ENCODE peak calls at places on chromosomes 3 and 15, in four cellular contexts. U, X, L and H are unnamed samples.

GRCh38 chr15:68517285-68517711 is 61.5 kb upstream of the CORO2B start:
- DNase-seq in U (no peak), X (peak), L (no peak), H (peak)

GRCh38 chr3:181176610-181177009 is 187.1 kb upstream of the DNAJC19 start:
- DNase-seq in U (peak), X (peak), L (peak), H (no peak)

GRCh38 chr3:140466535-140466934 is 211.3 kb upstream of the TRIM42 start:
- DNase-seq in U (no peak), X (no peak), L (no peak), H (no peak)

GRCh38 chr15:54481819-54482218 is 503.6 kb downstream of the UNC13C start:
- DNase-seq in U (no peak), X (no peak), L (no peak), H (no peak)

GRCh38 chr3:136787226-136787793 is 31.6 kb upstream of the SLC35G2 start:
- DNase-seq in U (peak), X (no peak), L (peak), H (no peak)

GRCh38 chr15:100940785-100941379 is 21.7 kb downstream of the LRRK1 start:
- DNase-seq in U (no peak), X (no peak), L (no peak), H (no peak)

GRCh38 chr3:94360982-94361381 is 298.1 kb downstream of the NSUN3 start:
- DNase-seq in U (no peak), X (peak), L (peak), H (no peak)

GRCh38 chr3:183725387-183725786 is 27.8 kb downstream of the YEATS2 start:
- DNase-seq in U (no peak), X (no peak), L (no peak), H (no peak)

GRCh38 chr15:27427386-27427785 is 456.4 kb downstream of the GABRG3 start:
- DNase-seq in U (no peak), X (no peak), L (no peak), H (no peak)

GRCh38 chr3:54853573-54854404 is 74.1 kb downstream of the LRTM1 start:
- DNase-seq in U (peak), X (peak), L (peak), H (peak)

GRCh38 chr15:69576035-69576526 is 123.5 kb downstream of the RPLP1 start:
- DNase-seq in U (no peak), X (peak), L (peak), H (no peak)

DNA sequence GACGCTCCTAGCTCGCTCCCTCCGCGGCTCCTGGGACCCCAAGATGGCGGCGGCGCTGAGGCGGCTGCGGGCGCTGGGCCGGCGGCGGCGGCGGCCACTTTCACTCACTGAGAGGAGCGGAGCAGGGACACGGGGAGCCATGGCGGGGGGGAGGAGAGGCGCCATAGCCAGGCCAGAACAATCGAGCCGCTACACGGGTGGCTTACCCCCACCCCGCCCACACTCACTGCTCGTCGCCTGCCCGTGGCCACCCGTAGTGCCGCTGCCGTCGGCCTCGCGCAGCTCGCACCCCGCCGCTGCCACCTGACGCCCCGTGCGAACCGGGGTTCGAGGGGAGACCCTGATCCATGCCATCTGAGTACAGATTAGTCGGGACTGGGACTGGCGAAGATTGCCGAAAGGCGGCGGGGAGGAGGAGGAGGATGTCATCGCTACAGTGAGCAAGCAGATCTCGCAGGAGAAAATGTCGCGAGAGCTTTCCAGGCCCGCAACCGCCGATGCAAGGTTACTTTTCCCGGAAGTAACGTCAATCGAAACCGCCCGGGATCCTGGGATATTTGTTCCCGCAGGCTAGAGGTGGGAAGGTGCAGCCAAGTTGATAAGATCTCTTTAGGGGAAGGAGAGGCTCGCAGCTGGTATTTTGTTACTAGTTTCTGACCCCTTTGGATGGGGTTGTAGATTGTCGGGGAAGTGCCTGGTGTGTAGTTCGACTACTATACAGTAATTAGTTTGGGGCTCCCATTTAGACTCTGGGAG is at the start of gene INO80:
- DNase-seq in U (peak), X (peak), L (peak), H (peak)
- TF ChIP-seq CTCF in U (no peak), X (no peak), L (no peak), H (no peak)

GRCh38 chr15:60551781-60552161 is 72.8 kb upstream of the ICE2 start:
- DNase-seq in U (no peak), X (no peak), L (no peak), H (no peak)
- TF ChIP-seq CTCF in U (no peak), X (no peak), L (no peak), H (no peak)

GRCh38 chr3:126928921-126929485 is 53.9 kb upstream of the PLXNA1 start:
- DNase-seq in U (no peak), X (peak), L (no peak), H (no peak)

GRCh38 chr3:126927405-126927750 is 55.5 kb upstream of the PLXNA1 start:
- DNase-seq in U (no peak), X (peak), L (no peak), H (no peak)

GRCh38 chr3:126925411-126926171 is 57.3 kb upstream of the PLXNA1 start:
- DNase-seq in U (no peak), X (peak), L (no peak), H (no peak)

GRCh38 chr3:126927846-126928245 is 55.1 kb upstream of the PLXNA1 start:
- DNase-seq in U (no peak), X (peak), L (no peak), H (no peak)

DNA sequence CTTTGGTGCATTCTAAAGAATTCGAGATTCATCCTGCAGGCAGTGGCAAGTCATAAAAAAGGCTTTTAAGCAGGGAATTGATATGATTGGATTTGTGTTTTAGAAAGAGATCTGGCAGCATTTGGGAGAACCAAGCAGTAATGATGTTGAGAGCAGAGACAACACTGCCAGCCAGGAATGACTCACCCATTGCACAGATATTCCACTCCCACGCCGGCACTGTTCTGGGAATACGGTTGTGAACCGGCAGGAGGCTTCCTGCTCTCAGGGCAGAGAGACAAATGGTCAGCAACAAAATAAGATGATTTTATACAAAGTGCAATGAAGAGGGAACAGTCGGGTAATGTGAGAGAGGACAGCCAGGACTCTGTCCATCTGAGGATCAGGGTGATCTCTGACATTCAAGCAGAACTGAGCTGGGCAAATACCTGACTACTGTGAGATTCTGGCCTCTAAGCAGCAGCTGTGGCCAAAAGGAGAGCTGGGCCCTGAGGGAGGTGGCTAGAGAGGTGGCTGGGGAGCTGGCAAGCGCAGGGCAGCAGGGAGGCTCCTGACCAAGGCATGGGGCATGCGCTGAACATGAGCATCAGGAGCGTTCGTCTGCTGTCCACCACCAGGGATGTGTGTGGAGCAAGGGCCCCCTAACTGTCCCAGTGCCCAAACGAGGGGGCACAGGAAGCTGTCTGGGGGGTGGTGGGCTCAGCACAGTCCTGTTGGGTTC is 56.1 kb upstream of the PLXNA1 start:
- DNase-seq in U (peak), X (peak), L (peak), H (no peak)
- TF ChIP-seq CTCF in U (peak), X (peak), L (no peak), H (peak)

GRCh38 chr15:34360298-34360697 is 6.7 kb downstream of the LPCAT4 start:
- DNase-seq in U (no peak), X (no peak), L (no peak), H (no peak)
- TF ChIP-seq CTCF in U (no peak), X (no peak), L (no peak), H (no peak)

GRCh38 chr3:79846148-79846933 is 78.5 kb upstream of the ROBO1 start:
- DNase-seq in U (no peak), X (no peak), L (no peak), H (no peak)
- TF ChIP-seq CTCF in U (no peak), X (no peak), L (no peak), H (peak)

DNA sequence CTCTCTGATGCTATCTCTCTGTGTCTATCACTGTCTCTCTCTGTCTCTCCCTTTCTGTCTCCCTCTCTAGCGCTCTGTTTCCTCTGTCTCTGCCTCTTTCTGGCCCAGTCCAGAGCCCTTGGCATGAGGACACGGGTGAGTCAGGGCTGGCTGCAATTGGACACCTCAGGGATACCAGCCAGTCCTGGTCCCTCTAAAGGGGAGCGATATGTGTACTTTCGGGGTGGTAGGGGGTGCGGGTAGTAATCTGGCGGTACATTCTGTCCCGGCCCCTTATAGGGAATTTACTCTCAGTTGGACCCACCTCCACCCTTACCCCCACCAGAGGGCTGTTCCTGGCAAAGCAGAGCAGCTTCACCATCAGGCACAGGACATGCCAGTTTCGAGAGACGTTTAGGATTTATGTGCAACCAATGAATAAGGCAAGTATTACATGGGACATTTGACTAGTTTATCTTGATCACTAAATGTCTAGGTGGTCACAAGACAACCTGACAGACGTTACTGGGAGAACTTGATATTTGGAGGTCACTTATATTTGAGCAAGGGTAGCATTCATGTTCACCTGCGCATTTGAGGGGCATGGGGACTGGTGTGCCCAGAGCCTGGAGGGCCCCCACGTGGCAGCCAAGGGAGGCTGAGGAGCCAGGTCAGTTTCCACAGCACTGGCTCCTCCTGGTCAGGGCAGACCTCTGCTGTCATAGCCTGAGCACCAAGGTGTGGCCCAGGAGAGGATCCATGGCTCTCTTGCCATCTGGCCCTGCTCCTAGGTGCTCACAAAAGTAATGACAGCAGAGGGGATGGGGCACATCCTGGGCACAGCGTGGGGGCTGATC is 256.1 kb downstream of the PLCL2 start:
- DNase-seq in U (no peak), X (peak), L (no peak), H (no peak)
- TF ChIP-seq CTCF in U (no peak), X (no peak), L (no peak), H (no peak)